ENCODE peak calls at places on chromosomes 5 and 9, in six cellular contexts. I is neuronal stem cell, O is IMR-90, H is mesenchymal stem cell, F is H9, X is trophoblast cell. S is an unnamed sample.

GRCh38 chr9:107174441-107174840 is 108.6 kb upstream of the RAD23B start:
- DNase-seq in I (no peak), O (no peak), H (peak), F (no peak), X (peak), S (no peak)

GRCh38 chr5:113495402-113495801 is 7.1 kb upstream of the MCC start:
- DNase-seq in I (no peak), O (peak), H (peak), F (no peak), X (no peak), S (no peak)

GRCh38 chr5:141835928-141836667 is 42.1 kb downstream of the PCDH1 start:
- DNase-seq in I (no peak), O (peak), H (peak), F (peak), X (no peak), S (peak)

GRCh38 chr5:148014276-148014675 is 49.5 kb upstream of the SPINK5 start:
- DNase-seq in I (no peak), O (no peak), H (peak), F (no peak), X (no peak), S (no peak)

GRCh38 chr5:126098330-126099017 is 324.7 kb upstream of the GRAMD2B start:
- DNase-seq in I (no peak), O (peak), H (no peak), F (no peak), X (no peak), S (no peak)

GRCh38 chr5:42691413-42691861 is 65.2 kb upstream of the CCDC152 start:
- DNase-seq in I (no peak), O (peak), H (peak), F (no peak), X (no peak), S (no peak)

GRCh38 chr9:110104201-110104845 is 103.6 kb downstream of the C9orf152 start:
- DNase-seq in I (no peak), O (peak), H (peak), F (no peak), X (peak), S (peak)

GRCh38 chr5:15885156-15885555 is 294.4 kb downstream of the MARCHF11 start:
- DNase-seq in I (no peak), O (peak), H (no peak), F (no peak), X (no peak), S (no peak)

GRCh38 chr5:158407801-158408200 is 548.9 kb upstream of the CLINT1 start:
- DNase-seq in I (no peak), O (no peak), H (no peak), F (no peak), X (no peak), S (no peak)

GRCh38 chr5:164998590-164998989 is 1493.2 kb downstream of the MAT2B start:
- DNase-seq in I (no peak), O (no peak), H (no peak), F (no peak), X (no peak), S (peak)

GRCh38 chr5:151023047-151023615 is 2.7 kb downstream of the GPX3 start:
- DNase-seq in I (no peak), O (peak), H (no peak), F (no peak), X (no peak), S (no peak)

GRCh38 chr5:177496111-177497010 is 1.0 kb downstream of the PDLIM7 start:
- DNase-seq in I (peak), O (peak), H (peak), F (peak), X (peak), S (peak)

GRCh38 chr9:76761448-76761847 is 2.8 kb upstream of the PCA3 start:
- DNase-seq in I (no peak), O (peak), H (peak), F (no peak), X (peak), S (no peak)

GRCh38 chr9:111731916-111732315 is 62.8 kb downstream of the SHOC1 start:
- DNase-seq in I (no peak), O (peak), H (peak), F (no peak), X (no peak), S (no peak)

GRCh38 chr9:126516936-126517750 is 96.6 kb upstream of the LMX1B start:
- DNase-seq in I (no peak), O (peak), H (peak), F (peak), X (peak), S (peak)

GRCh38 chr5:56534102-56534501 is 281.2 kb upstream of the MAP3K1 start:
- DNase-seq in I (no peak), O (no peak), H (no peak), F (no peak), X (peak), S (peak)

GRCh38 chr9:108654566-108654965 is 201.2 kb downstream of the ACTL7B start:
- DNase-seq in I (no peak), O (no peak), H (peak), F (no peak), X (peak), S (no peak)

GRCh38 chr9:130500340-130500771 is 55.6 kb downstream of the ASS1 start:
- DNase-seq in I (no peak), O (no peak), H (no peak), F (no peak), X (no peak), S (no peak)

GRCh38 chr5:163460562-163461176 is at the start of gene HMMR:
- DNase-seq in I (no peak), O (peak), H (peak), F (no peak), X (peak), S (peak)

GRCh38 chr9:22030101-22030598 is 21.0 kb upstream of the CDKN2B start:
- DNase-seq in I (no peak), O (peak), H (peak), F (no peak), X (peak), S (no peak)

GRCh38 chr5:132451387-132451786 is 39.2 kb downstream of the IRF1 start:
- DNase-seq in I (no peak), O (peak), H (peak), F (no peak), X (peak), S (peak)

GRCh38 chr9:128728298-128728697 is 4.4 kb upstream of the ZDHHC12 start:
- DNase-seq in I (no peak), O (no peak), H (no peak), F (no peak), X (no peak), S (no peak)

GRCh38 chr5:137583129-137583528 is 84.0 kb upstream of the SPOCK1 start:
- DNase-seq in I (no peak), O (no peak), H (no peak), F (no peak), X (no peak), S (no peak)

GRCh38 chr9:79917417-79917816 is 345.7 kb downstream of the TLE4 start:
- DNase-seq in I (no peak), O (no peak), H (no peak), F (no peak), X (no peak), S (no peak)

GRCh38 chr9:113523421-113524141 is 60.1 kb downstream of the RGS3 start:
- DNase-seq in I (no peak), O (no peak), H (peak), F (no peak), X (peak), S (no peak)

GRCh38 chr9:76458903-76459690 is at the start of gene GCNT1:
- DNase-seq in I (peak), O (peak), H (peak), F (peak), X (peak), S (peak)

GRCh38 chr9:96084289-96084688 is 208.8 kb downstream of the ERCC6L2 start:
- DNase-seq in I (no peak), O (no peak), H (peak), F (no peak), X (no peak), S (no peak)

GRCh38 chr9:115615821-115616665 is 498.1 kb upstream of the TNC start:
- DNase-seq in I (no peak), O (peak), H (peak), F (no peak), X (peak), S (peak)

GRCh38 chr5:101425345-101425744 is 522.3 kb upstream of the ST8SIA4 start:
- DNase-seq in I (no peak), O (no peak), H (peak), F (no peak), X (no peak), S (no peak)

GRCh38 chr5:171667341-171668096 is 118.1 kb upstream of the SMIM23 start:
- DNase-seq in I (peak), O (peak), H (peak), F (peak), X (peak), S (peak)

GRCh38 chr5:36202521-36202961 is 39.2 kb downstream of the NADK2 start:
- DNase-seq in I (no peak), O (peak), H (peak), F (no peak), X (peak), S (no peak)

DNA sequence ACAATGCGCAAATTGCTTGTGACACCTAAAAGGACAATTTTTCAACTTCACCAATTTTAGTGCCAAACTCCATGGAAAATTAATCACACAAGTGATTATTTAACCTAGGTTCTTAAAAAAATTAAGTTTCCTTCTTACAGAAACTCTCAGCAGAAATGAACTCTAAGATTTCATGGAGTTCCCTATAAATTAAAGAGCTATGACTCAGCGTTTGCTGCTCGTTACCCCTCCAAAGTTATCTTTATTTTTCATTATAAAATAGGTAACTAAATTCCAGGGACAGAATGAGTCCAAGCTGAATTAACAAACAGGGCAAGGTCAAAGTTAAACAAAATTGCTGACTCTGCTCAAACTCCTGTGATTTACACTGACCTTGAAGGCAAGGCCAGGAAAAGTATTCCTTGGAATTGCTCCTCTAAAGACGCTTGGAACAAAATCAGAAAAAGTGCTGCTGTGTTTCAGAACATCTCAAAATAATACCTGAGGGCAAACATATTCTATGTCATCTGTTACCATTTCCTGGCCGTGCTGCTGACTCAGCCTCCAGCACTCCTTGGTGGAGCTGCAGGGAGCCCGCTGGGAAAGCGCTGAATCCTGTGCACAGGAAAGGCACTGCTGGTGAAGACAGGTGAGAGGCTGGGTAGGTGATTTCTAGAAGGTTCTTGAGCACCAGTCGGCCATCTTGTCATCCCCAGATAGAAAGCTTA is 2.5 kb upstream of the CMBL start:
- DNase-seq in I (no peak), O (peak), H (peak), F (peak), X (peak), S (peak)
- H3K18ac ChIP-seq in I (no peak), O (no peak), H (no peak), F (peak), X (no peak), S (no peak)

DNA sequence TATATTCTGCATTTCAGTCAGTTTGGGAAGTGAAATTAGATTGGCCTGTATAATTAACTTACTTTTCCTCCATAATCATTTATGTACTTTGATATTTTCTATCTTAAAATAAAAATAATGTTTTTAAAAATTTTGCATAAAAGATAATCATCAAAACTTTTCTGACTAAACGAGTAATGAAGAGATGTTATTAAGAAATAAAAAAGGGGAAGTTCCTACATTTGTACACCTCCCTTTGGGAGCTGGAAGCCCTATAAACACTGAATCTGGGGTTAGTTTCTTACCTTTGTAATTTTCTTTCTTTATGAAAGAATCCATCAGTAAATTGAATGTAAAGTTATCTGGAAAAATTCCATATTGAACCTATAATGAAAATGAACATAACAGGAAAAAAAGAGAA is 86.2 kb downstream of the MRPS27 start:
- DNase-seq in I (no peak), O (no peak), H (no peak), F (no peak), X (no peak), S (no peak)
- H2AK5ac ChIP-seq in I (no peak), O (no peak), H (no peak), F (no peak), X (no peak), S (no peak)

GRCh38 chr5:139461698-139462097 is 845 bp downstream of the ECSCR start:
- DNase-seq in I (no peak), O (peak), H (peak), F (no peak), X (no peak), S (peak)
- H3K18ac ChIP-seq in I (peak), O (peak), H (no peak), F (no peak), X (no peak), S (no peak)

GRCh38 chr5:34656001-34656699 is at the start of gene RAI14:
- DNase-seq in I (peak), O (peak), H (peak), F (peak), X (peak), S (peak)
- H2AK5ac ChIP-seq in I (peak), O (peak), H (peak), F (no peak), X (peak), S (no peak)

GRCh38 chr5:134314443-134314842 is 52.5 kb downstream of the CDKL3 start:
- DNase-seq in I (no peak), O (no peak), H (no peak), F (no peak), X (no peak), S (no peak)
- H3K18ac ChIP-seq in I (no peak), O (no peak), H (no peak), F (no peak), X (no peak), S (no peak)

GRCh38 chr5:176447982-176448608 is at the start of gene FAF2:
- DNase-seq in I (peak), O (peak), H (peak), F (peak), X (peak), S (peak)

GRCh38 chr5:176450077-176450476 is 1.9 kb downstream of the FAF2 start:
- DNase-seq in I (no peak), O (no peak), H (no peak), F (no peak), X (no peak), S (no peak)

GRCh38 chr5:176444742-176445141 is 3.4 kb upstream of the FAF2 start:
- DNase-seq in I (no peak), O (no peak), H (no peak), F (no peak), X (no peak), S (no peak)

GRCh38 chr5:176447538-176447981 is 625 bp upstream of the FAF2 start:
- DNase-seq in I (no peak), O (no peak), H (no peak), F (no peak), X (no peak), S (no peak)

GRCh38 chr5:176446884-176447537 is 1.2 kb upstream of the FAF2 start:
- DNase-seq in I (peak), O (no peak), H (no peak), F (peak), X (no peak), S (peak)
- H2AK5ac ChIP-seq in I (peak), O (peak), H (peak), F (no peak), X (peak), S (no peak)

GRCh38 chr9:134302130-134302817 is 24.0 kb upstream of the RXRA start:
- DNase-seq in I (no peak), O (no peak), H (no peak), F (no peak), X (no peak), S (no peak)
- H3K18ac ChIP-seq in I (peak), O (no peak), H (no peak), F (no peak), X (no peak), S (no peak)